ENCODE peak calls at places on chromosomes 11 and 22, in nine cellular contexts. One of them, this sample, is unnamed.

GRCh38 chr11:134915212-134915611 is 503.2 kb upstream of the B3GAT1 start:
- DNase-seq in stimulated activated CD8-positive, alpha-beta memory T cell treated with anti-CD3 and anti-CD28 coated beads, Interleukin-2, amount 100 ng/mL, for 1 hour: no peak
- DNase-seq in activated CD4-positive, alpha-beta T cell treated with anti-CD3 and anti-CD28 coated beads, Interleukin-2, amount 50 U/mL, for 1 hour: no peak
- DNase-seq in mesenteric fat pad: no peak
- DNase-seq in NCI-H2081: no peak
- DNase-seq in SW 1271: no peak
- DNase-seq in fibroblast of the aortic adventitia: peak
- DNase-seq in Kasumi-1: no peak
- DNase-seq in iris pigment epithelial cell: no peak
- DNase-seq in this sample: no peak

GRCh38 chr22:45916515-45916914 is 60.4 kb downstream of the WNT7B start:
- DNase-seq in stimulated activated CD8-positive, alpha-beta memory T cell treated with anti-CD3 and anti-CD28 coated beads, Interleukin-2, amount 100 ng/mL, for 1 hour: no peak
- DNase-seq in mesenteric fat pad: no peak
- DNase-seq in SW 1271: no peak
- DNase-seq in Kasumi-1: no peak
- DNase-seq in iris pigment epithelial cell: no peak
- DNase-seq in NCI-H2081: no peak
- DNase-seq in fibroblast of the aortic adventitia: no peak
- DNase-seq in activated CD4-positive, alpha-beta T cell treated with anti-CD3 and anti-CD28 coated beads, Interleukin-2, amount 50 U/mL, for 1 hour: no peak
- DNase-seq in this sample: no peak

GRCh38 chr11:21933095-21933494 is 259.8 kb upstream of the ANO5 start:
- DNase-seq in fibroblast of the aortic adventitia: no peak
- DNase-seq in NCI-H2081: peak
- DNase-seq in SW 1271: no peak
- DNase-seq in mesenteric fat pad: no peak
- DNase-seq in stimulated activated CD8-positive, alpha-beta memory T cell treated with anti-CD3 and anti-CD28 coated beads, Interleukin-2, amount 100 ng/mL, for 1 hour: no peak
- DNase-seq in activated CD4-positive, alpha-beta T cell treated with anti-CD3 and anti-CD28 coated beads, Interleukin-2, amount 50 U/mL, for 1 hour: no peak
- DNase-seq in Kasumi-1: peak
- DNase-seq in iris pigment epithelial cell: no peak
- DNase-seq in this sample: no peak

GRCh38 chr11:37963440-37963839 is 1365.4 kb upstream of the RAG2 start:
- DNase-seq in mesenteric fat pad: no peak
- DNase-seq in fibroblast of the aortic adventitia: no peak
- DNase-seq in activated CD4-positive, alpha-beta T cell treated with anti-CD3 and anti-CD28 coated beads, Interleukin-2, amount 50 U/mL, for 1 hour: no peak
- DNase-seq in iris pigment epithelial cell: no peak
- DNase-seq in SW 1271: no peak
- DNase-seq in stimulated activated CD8-positive, alpha-beta memory T cell treated with anti-CD3 and anti-CD28 coated beads, Interleukin-2, amount 100 ng/mL, for 1 hour: no peak
- DNase-seq in NCI-H2081: no peak
- DNase-seq in Kasumi-1: no peak
- DNase-seq in this sample: no peak

GRCh38 chr11:9091044-9091936 is at the start of gene SCUBE2:
- DNase-seq in Kasumi-1: no peak
- DNase-seq in SW 1271: no peak
- DNase-seq in stimulated activated CD8-positive, alpha-beta memory T cell treated with anti-CD3 and anti-CD28 coated beads, Interleukin-2, amount 100 ng/mL, for 1 hour: no peak
- DNase-seq in NCI-H2081: no peak
- DNase-seq in activated CD4-positive, alpha-beta T cell treated with anti-CD3 and anti-CD28 coated beads, Interleukin-2, amount 50 U/mL, for 1 hour: no peak
- DNase-seq in iris pigment epithelial cell: no peak
- DNase-seq in mesenteric fat pad: no peak
- DNase-seq in fibroblast of the aortic adventitia: no peak
- DNase-seq in this sample: no peak

GRCh38 chr11:19766206-19766605 is 53.6 kb downstream of the NAV2 start:
- DNase-seq in Kasumi-1: no peak
- DNase-seq in iris pigment epithelial cell: peak
- DNase-seq in fibroblast of the aortic adventitia: peak
- DNase-seq in stimulated activated CD8-positive, alpha-beta memory T cell treated with anti-CD3 and anti-CD28 coated beads, Interleukin-2, amount 100 ng/mL, for 1 hour: no peak
- DNase-seq in mesenteric fat pad: no peak
- DNase-seq in activated CD4-positive, alpha-beta T cell treated with anti-CD3 and anti-CD28 coated beads, Interleukin-2, amount 50 U/mL, for 1 hour: no peak
- DNase-seq in NCI-H2081: no peak
- DNase-seq in SW 1271: no peak
- DNase-seq in this sample: no peak

GRCh38 chr11:111049131-111049530 is 196.4 kb upstream of the POU2AF2 start:
- DNase-seq in activated CD4-positive, alpha-beta T cell treated with anti-CD3 and anti-CD28 coated beads, Interleukin-2, amount 50 U/mL, for 1 hour: no peak
- DNase-seq in SW 1271: no peak
- DNase-seq in NCI-H2081: no peak
- DNase-seq in Kasumi-1: no peak
- DNase-seq in mesenteric fat pad: no peak
- DNase-seq in stimulated activated CD8-positive, alpha-beta memory T cell treated with anti-CD3 and anti-CD28 coated beads, Interleukin-2, amount 100 ng/mL, for 1 hour: no peak
- DNase-seq in fibroblast of the aortic adventitia: no peak
- DNase-seq in iris pigment epithelial cell: no peak
- DNase-seq in this sample: no peak

GRCh38 chr11:6022954-6023353 is 7.6 kb downstream of the OR56A1 start:
- DNase-seq in mesenteric fat pad: no peak
- DNase-seq in SW 1271: peak
- DNase-seq in activated CD4-positive, alpha-beta T cell treated with anti-CD3 and anti-CD28 coated beads, Interleukin-2, amount 50 U/mL, for 1 hour: no peak
- DNase-seq in NCI-H2081: peak
- DNase-seq in stimulated activated CD8-positive, alpha-beta memory T cell treated with anti-CD3 and anti-CD28 coated beads, Interleukin-2, amount 100 ng/mL, for 1 hour: no peak
- DNase-seq in Kasumi-1: peak
- DNase-seq in fibroblast of the aortic adventitia: peak
- DNase-seq in iris pigment epithelial cell: peak
- DNase-seq in this sample: peak